ENCODE peak calls at places on chromosomes 11 and 22, in five cellular contexts. One of them, this sample, is unnamed.

GRCh38 chr22:30150212-30150611 is 69.9 kb downstream of the HORMAD2 start:
- DNase-seq in HEK293T: no peak
- DNase-seq in neural progenitor cell: no peak
- DNase-seq in iris pigment epithelial cell: no peak
- DNase-seq in natural killer cell: no peak
- DNase-seq in this sample: no peak

GRCh38 chr11:133900176-133901105 is 55.1 kb upstream of the SPATA19 start:
- DNase-seq in iris pigment epithelial cell: no peak
- DNase-seq in neural progenitor cell: no peak
- DNase-seq in HEK293T: no peak
- DNase-seq in natural killer cell: no peak
- DNase-seq in this sample: no peak

GRCh38 chr22:33116846-33117547 is 58.8 kb upstream of the SYN3 start:
- DNase-seq in natural killer cell: no peak
- DNase-seq in iris pigment epithelial cell: no peak
- DNase-seq in HEK293T: no peak
- DNase-seq in neural progenitor cell: no peak
- DNase-seq in this sample: peak

GRCh38 chr11:65526744-65527143 is 1.9 kb downstream of the SCYL1 start:
- DNase-seq in HEK293T: no peak
- DNase-seq in iris pigment epithelial cell: no peak
- DNase-seq in natural killer cell: no peak
- DNase-seq in neural progenitor cell: no peak
- DNase-seq in this sample: no peak

GRCh38 chr11:120546312-120547205 is 35.0 kb downstream of the GRIK4 start:
- DNase-seq in iris pigment epithelial cell: peak
- DNase-seq in neural progenitor cell: peak
- DNase-seq in HEK293T: no peak
- DNase-seq in natural killer cell: no peak
- DNase-seq in this sample: peak

GRCh38 chr11:40797981-40798380 is 661.5 kb downstream of the LRRC4C start:
- DNase-seq in HEK293T: no peak
- DNase-seq in iris pigment epithelial cell: peak
- DNase-seq in natural killer cell: no peak
- DNase-seq in neural progenitor cell: no peak
- DNase-seq in this sample: no peak

GRCh38 chr11:122107566-122107965 is 8.4 kb downstream of the BLID start:
- DNase-seq in neural progenitor cell: no peak
- DNase-seq in iris pigment epithelial cell: no peak
- DNase-seq in HEK293T: no peak
- DNase-seq in natural killer cell: no peak
- DNase-seq in this sample: no peak

GRCh38 chr11:9797300-9797699 is 133.4 kb downstream of the SWAP70 start:
- DNase-seq in neural progenitor cell: no peak
- DNase-seq in natural killer cell: no peak
- DNase-seq in iris pigment epithelial cell: no peak
- DNase-seq in HEK293T: no peak
- DNase-seq in this sample: no peak

GRCh38 chr22:28801845-28802594 is 1.7 kb upstream of the XBP1 start:
- DNase-seq in iris pigment epithelial cell: no peak
- DNase-seq in natural killer cell: no peak
- DNase-seq in neural progenitor cell: no peak
- DNase-seq in HEK293T: no peak
- DNase-seq in this sample: no peak

GRCh38 chr11:22089609-22090008 is 103.3 kb upstream of the ANO5 start:
- DNase-seq in HEK293T: no peak
- DNase-seq in natural killer cell: no peak
- DNase-seq in neural progenitor cell: no peak
- DNase-seq in iris pigment epithelial cell: no peak
- DNase-seq in this sample: no peak

GRCh38 chr11:32255876-32256275 is 165.0 kb downstream of the RCN1 start:
- DNase-seq in neural progenitor cell: peak
- DNase-seq in iris pigment epithelial cell: no peak
- DNase-seq in natural killer cell: no peak
- DNase-seq in HEK293T: no peak
- DNase-seq in this sample: no peak

GRCh38 chr11:76606102-76606793 is 64.3 kb downstream of the LRRC32 start:
- DNase-seq in natural killer cell: no peak
- DNase-seq in HEK293T: no peak
- DNase-seq in neural progenitor cell: no peak
- DNase-seq in iris pigment epithelial cell: no peak
- DNase-seq in this sample: no peak

GRCh38 chr11:69650832-69651344 is 9.9 kb downstream of the CCND1 start:
- DNase-seq in iris pigment epithelial cell: no peak
- DNase-seq in natural killer cell: no peak
- DNase-seq in HEK293T: no peak
- DNase-seq in neural progenitor cell: no peak
- DNase-seq in this sample: no peak